ENCODE peak calls at places on chromosome 10, in four cellular contexts. L, S, Z and N are unnamed samples.

GRCh38 chr10:62885656-62886461 is 69.7 kb upstream of the EGR2 start:
- DNase-seq in S (no peak), L (no peak), Z (peak), N (no peak)

GRCh38 chr10:107542607-107543006 is 378.1 kb upstream of the SORCS1 start:
- DNase-seq in S (no peak), Z (no peak), L (no peak), N (no peak)

GRCh38 chr10:88642991-88643390 is 21.3 kb upstream of the LIPF start:
- DNase-seq in L (no peak), Z (peak), S (peak), N (no peak)

GRCh38 chr10:126227762-126228134 is 160.5 kb downstream of the ADAM12 start:
- DNase-seq in L (no peak), Z (peak), S (no peak), N (no peak)

GRCh38 chr10:63363951-63364350 is 101.8 kb downstream of the JMJD1C start:
- DNase-seq in S (no peak), Z (no peak), L (no peak), N (no peak)

GRCh38 chr10:70843776-70844489 is 28.2 kb downstream of the SGPL1 start:
- DNase-seq in S (no peak), Z (no peak), L (no peak), N (no peak)

GRCh38 chr10:48447356-48448215 is 141.1 kb downstream of the MAPK8 start:
- DNase-seq in L (no peak), Z (no peak), S (no peak), N (no peak)

GRCh38 chr10:4699950-4700730 is 125.9 kb upstream of the AKR1E2 start:
- DNase-seq in L (no peak), Z (no peak), S (no peak), N (no peak)

GRCh38 chr10:45282061-45282460 is 33.3 kb downstream of the OR13A1 start:
- DNase-seq in S (no peak), Z (no peak), L (no peak), N (no peak)

GRCh38 chr10:29319205-29319781 is 30.4 kb downstream of the LYZL1 start:
- DNase-seq in S (no peak), L (no peak), Z (no peak), N (no peak)

GRCh38 chr10:17665742-17666141 is 21.8 kb downstream of the STAM start:
- DNase-seq in S (peak), Z (peak), L (no peak), N (no peak)

GRCh38 chr10:16497911-16498310 is 23.8 kb downstream of the C1QL3 start:
- DNase-seq in S (no peak), L (no peak), Z (peak), N (no peak)